ENCODE peak calls at places on chromosome 17, in eight cellular contexts. A is RWPE2, Z is retinal pigment epithelial cell, T is fibroblast of pulmonary artery, I is heart right ventricle, E is Panc1, S is OCI-LY7, R is pancreas. L is an unnamed sample.
A peak's percentile ranks its signal among the peaks of the same experiment; 100 is the strongest.

GRCh38 chr17:29718446-29719039 is 95.8 kb upstream of the CORO6 start:
- DNase-seq in A (no peak), Z (no peak), T (no peak), I (no peak), E (no peak), S (no peak), R (no peak), L (no peak)

GRCh38 chr17:15321556-15322250 is 19.7 kb downstream of the TEKT3 start:
- DNase-seq in A (no peak), Z (no peak), T (no peak), I (no peak), E (no peak), S (no peak), R (no peak), L (peak; percentile 36)

GRCh38 chr17:6489016-6489550 is 44.8 kb downstream of the PIMREG start:
- DNase-seq in A (no peak), Z (no peak), T (no peak), I (no peak), E (no peak), S (no peak), R (no peak), L (no peak)

GRCh38 chr17:16926591-16927451 is 45.1 kb downstream of the TNFRSF13B start:
- DNase-seq in A (no peak), Z (no peak), T (no peak), I (no peak), E (no peak), S (no peak), R (peak; percentile 24), L (peak; percentile 13)

GRCh38 chr17:42676424-42677011 is at the start of gene PLEKHH3:
- DNase-seq in A (no peak), Z (no peak), T (no peak), I (no peak), E (no peak), S (peak; percentile 59), R (no peak), L (no peak)

GRCh38 chr17:49344914-49345313 is 17.1 kb downstream of the ZNF652 start:
- DNase-seq in A (no peak), Z (no peak), T (peak; percentile 41), I (no peak), E (no peak), S (no peak), R (no peak), L (peak; percentile 43)

GRCh38 chr17:41324180-41325075 is 8.9 kb upstream of the KRTAP17-1 start:
- DNase-seq in A (no peak), Z (no peak), T (peak; percentile 3), I (no peak), E (no peak), S (no peak), R (no peak), L (no peak)

GRCh38 chr17:50219939-50220465 is 18.6 kb upstream of the COL1A1 start:
- DNase-seq in A (no peak), Z (peak; percentile 60), T (peak; percentile 86), I (no peak), E (no peak), S (no peak), R (no peak), L (peak; percentile 90)

GRCh38 chr17:15154618-15155017 is 110.5 kb downstream of the PMP22 start:
- DNase-seq in A (no peak), Z (no peak), T (peak; percentile 11), I (no peak), E (no peak), S (no peak), R (no peak), L (peak; percentile 16)

GRCh38 chr17:71638668-71639067 is 482.2 kb upstream of the SOX9 start:
- DNase-seq in A (no peak), Z (no peak), T (no peak), I (no peak), E (no peak), S (no peak), R (no peak), L (no peak)

GRCh38 chr17:10061131-10061581 is 137.2 kb downstream of the GAS7 start:
- DNase-seq in A (no peak), Z (no peak), T (no peak), I (no peak), E (no peak), S (no peak), R (no peak), L (peak; percentile 66)

GRCh38 chr17:51258756-51259573 is 884 bp downstream of the MBTD1 start:
- DNase-seq in A (no peak), Z (no peak), T (peak; percentile 29), I (peak; percentile 22), E (no peak), S (peak; percentile 52), R (peak; percentile 49), L (peak; percentile 9)

GRCh38 chr17:42061641-42062487 is 11.5 kb upstream of the C17orf113 start:
- DNase-seq in A (no peak), Z (peak; percentile 53), T (no peak), I (no peak), E (no peak), S (no peak), R (no peak), L (no peak)

GRCh38 chr17:29363716-29364115 is 26.4 kb upstream of the TAOK1 start:
- DNase-seq in A (no peak), Z (no peak), T (no peak), I (no peak), E (no peak), S (no peak), R (no peak), L (no peak)

GRCh38 chr17:68294617-68295016 is 3.3 kb downstream of the ARSG start:
- DNase-seq in A (no peak), Z (no peak), T (no peak), I (no peak), E (no peak), S (no peak), R (no peak), L (no peak)

GRCh38 chr17:49390548-49391324 is 23.9 kb downstream of the PHB1 start:
- DNase-seq in A (no peak), Z (no peak), T (no peak), I (no peak), E (no peak), S (peak; percentile 80), R (no peak), L (peak; percentile 61)

GRCh38 chr17:3271072-3271848 is 26.9 kb downstream of the OR3A1 start:
- DNase-seq in A (no peak), Z (no peak), T (no peak), I (no peak), E (no peak), S (no peak), R (no peak), L (no peak)

DNA sequence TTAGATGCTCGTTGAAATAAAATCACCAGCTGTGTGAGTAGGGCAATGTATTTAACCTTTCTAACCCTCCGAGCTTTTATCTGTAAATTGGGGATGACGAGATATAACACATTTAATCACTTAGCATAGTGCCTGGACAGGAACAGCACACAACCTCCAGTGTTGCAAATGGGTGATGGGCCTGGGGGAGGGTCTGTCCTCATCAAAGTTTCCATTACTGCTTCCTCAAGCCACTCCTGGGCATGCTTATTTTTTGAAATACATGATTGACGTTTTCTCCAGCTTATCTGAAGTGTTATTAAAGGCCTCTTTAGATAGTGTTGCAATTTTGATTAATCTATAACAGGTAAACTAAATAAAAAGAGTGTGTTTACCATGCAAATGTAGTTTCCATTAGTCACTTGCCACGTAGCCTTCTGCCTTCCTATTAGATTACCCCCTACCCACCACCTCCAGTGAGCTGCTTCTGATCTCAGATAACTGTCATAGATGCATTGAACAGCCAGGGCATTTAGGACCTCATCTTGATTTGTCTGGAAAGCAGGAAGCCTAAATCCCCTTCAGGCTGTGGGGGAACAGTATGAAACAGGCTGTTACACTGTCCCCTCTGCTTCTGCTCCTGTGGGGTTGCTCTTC is 42.4 kb upstream of the TANC2 start:
- DNase-seq in A (no peak), Z (no peak), T (no peak), I (no peak), E (no peak), S (no peak), R (no peak), L (no peak)
- TF ChIP-seq CTCF in A (no peak), Z (no peak), T (no peak), I (no peak), E (no peak), S (no peak), R (no peak), L (no peak)

DNA sequence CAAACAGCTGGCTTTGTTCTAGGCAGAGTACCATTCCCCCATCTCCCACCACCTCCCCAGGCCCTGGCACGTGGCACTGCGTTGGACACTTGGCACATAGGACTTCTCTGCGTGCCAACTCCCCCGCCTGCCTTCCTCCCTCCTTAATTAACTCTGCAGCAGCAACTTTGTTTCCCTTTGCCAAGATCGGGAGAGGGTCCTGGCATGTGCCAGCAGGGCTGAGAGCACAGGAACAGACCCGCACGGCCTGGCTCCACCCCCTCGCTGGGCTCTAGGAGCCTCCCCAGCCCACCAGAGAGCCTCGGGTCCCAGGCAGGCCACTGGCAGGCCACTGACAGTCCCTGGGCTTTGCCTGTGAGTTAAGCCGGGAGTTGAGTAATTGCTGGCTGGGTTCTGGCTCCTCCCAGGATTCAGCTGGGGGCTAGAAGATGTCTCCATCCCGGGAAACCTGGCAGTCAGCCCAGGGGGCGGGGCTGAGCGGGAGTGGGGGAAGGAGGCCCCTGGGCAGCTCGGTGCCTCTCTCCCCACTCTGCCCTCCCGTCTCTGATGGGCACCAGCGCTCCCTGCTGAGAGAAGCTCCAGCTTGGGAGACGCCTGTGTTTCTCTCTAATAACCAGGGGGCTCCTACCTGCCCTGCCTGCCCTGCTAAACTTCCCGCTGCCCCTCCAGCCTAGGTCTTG is 224.0 kb upstream of the TNRC6C start:
- DNase-seq in A (peak; percentile 64), Z (peak; percentile 36), T (peak; percentile 73), I (peak; percentile 94), E (no peak), S (no peak), R (peak; percentile 66), L (peak; percentile 88)
- H3K4me3 ChIP-seq in A (no peak overlapping the region), Z (no peak overlapping the region), T (no peak overlapping the region), I (no peak overlapping the region), E (no peak overlapping the region), S (no peak overlapping the region), R (no peak overlapping the region), L (no peak overlapping the region)

DNA sequence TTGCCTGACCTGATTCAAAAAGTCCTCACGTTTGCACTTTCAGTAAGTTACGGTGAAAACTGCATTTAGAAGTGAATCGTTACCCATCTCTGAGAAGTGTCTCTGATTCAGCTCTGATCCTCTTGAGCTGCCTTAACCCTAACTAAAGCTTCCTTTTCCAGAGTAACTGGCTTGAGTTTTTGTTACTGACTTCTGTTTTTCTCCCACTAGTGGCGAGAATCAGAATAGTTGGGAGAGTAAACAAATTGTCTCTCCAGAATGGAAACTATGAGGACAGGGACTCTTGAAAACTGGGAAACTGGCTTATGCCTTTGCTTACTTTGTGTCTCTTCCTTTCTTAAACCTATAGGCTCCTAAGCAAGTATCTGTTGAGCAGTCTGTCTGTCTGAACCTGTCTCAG is 31.3 kb upstream of the KPNB1 start:
- DNase-seq in A (no peak), Z (no peak), T (peak; percentile 19), I (no peak), E (no peak), S (no peak), R (no peak), L (peak; percentile 18)
- TF ChIP-seq CTCF in A (peak; percentile 34), Z (peak; percentile 39), T (peak; percentile 35), I (peak; percentile 15), E (peak; percentile 60), S (peak; percentile 54), R (no peak), L (peak; percentile 23)

DNA sequence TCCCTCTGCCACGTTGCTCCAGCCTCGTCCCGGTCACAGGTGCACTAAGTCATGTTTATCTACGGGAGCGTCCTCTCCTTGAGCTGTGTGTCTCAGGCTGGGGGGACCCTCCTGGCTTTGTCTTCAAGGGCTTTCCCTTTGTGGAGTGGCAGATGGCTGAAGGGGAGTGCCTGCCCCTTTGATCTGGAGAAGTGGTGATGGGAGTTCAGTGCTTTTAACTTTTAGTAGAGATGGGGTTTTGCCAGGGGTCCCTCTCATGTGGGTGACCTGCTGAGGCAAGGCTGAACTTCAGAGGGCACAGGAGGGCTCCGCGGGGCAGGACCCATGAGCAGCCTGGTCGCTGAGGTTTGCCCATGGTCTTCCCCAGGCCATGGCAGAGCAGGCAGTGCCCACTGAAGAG is 73.1 kb upstream of the CDC42EP4 start:
- DNase-seq in A (no peak), Z (no peak), T (no peak), I (no peak), E (no peak), S (no peak), R (no peak), L (no peak)
- H3K4me3 ChIP-seq in A (no peak overlapping the region), Z (no peak overlapping the region), T (no peak overlapping the region), I (no peak overlapping the region), E (no peak overlapping the region), S (no peak overlapping the region), R (no peak overlapping the region), L (no peak overlapping the region)

L was measured in cardiac fibroblast.